ENCODE peak calls at places on chromosome 3, in eight cellular contexts. One of them, this sample, is unnamed.

GRCh38 chr3:59502806-59503205 is 453.0 kb upstream of the CFAP20DC start:
- DNase-seq in tibial nerve: no peak
- DNase-seq in stomach: no peak
- DNase-seq in PC-3: peak
- DNase-seq in cardiac fibroblast: peak
- DNase-seq in retinal pigment epithelial cell: peak
- DNase-seq in uterus: no peak
- DNase-seq in esophagus squamous epithelium: no peak
- DNase-seq in this sample: peak

GRCh38 chr3:195714380-195715011 is 6.3 kb upstream of the MUC20 start:
- DNase-seq in uterus: no peak
- DNase-seq in stomach: no peak
- DNase-seq in cardiac fibroblast: no peak
- DNase-seq in PC-3: no peak
- DNase-seq in esophagus squamous epithelium: no peak
- DNase-seq in retinal pigment epithelial cell: no peak
- DNase-seq in tibial nerve: no peak
- DNase-seq in this sample: no peak

GRCh38 chr3:21938267-21938681 is 187.3 kb upstream of the ZNF385D start:
- DNase-seq in PC-3: no peak
- DNase-seq in stomach: no peak
- DNase-seq in esophagus squamous epithelium: no peak
- DNase-seq in uterus: no peak
- DNase-seq in retinal pigment epithelial cell: no peak
- DNase-seq in cardiac fibroblast: no peak
- DNase-seq in tibial nerve: no peak
- DNase-seq in this sample: no peak

GRCh38 chr3:107846282-107846852 is 244.5 kb downstream of the CD47 start:
- DNase-seq in tibial nerve: peak
- DNase-seq in PC-3: peak
- DNase-seq in esophagus squamous epithelium: no peak
- DNase-seq in uterus: peak
- DNase-seq in stomach: peak
- DNase-seq in cardiac fibroblast: peak
- DNase-seq in retinal pigment epithelial cell: no peak
- DNase-seq in this sample: peak

GRCh38 chr3:109131276-109131675 is 5.2 kb upstream of the C3orf85 start:
- DNase-seq in esophagus squamous epithelium: no peak
- DNase-seq in PC-3: no peak
- DNase-seq in uterus: no peak
- DNase-seq in stomach: no peak
- DNase-seq in cardiac fibroblast: no peak
- DNase-seq in tibial nerve: no peak
- DNase-seq in retinal pigment epithelial cell: no peak
- DNase-seq in this sample: no peak

GRCh38 chr3:136141296-136141785 is 54.8 kb downstream of the MSL2 start:
- DNase-seq in cardiac fibroblast: no peak
- DNase-seq in PC-3: no peak
- DNase-seq in retinal pigment epithelial cell: no peak
- DNase-seq in stomach: no peak
- DNase-seq in tibial nerve: no peak
- DNase-seq in esophagus squamous epithelium: no peak
- DNase-seq in uterus: no peak
- DNase-seq in this sample: no peak

GRCh38 chr3:115862824-115863223 is 239.5 kb downstream of the GAP43 start:
- DNase-seq in retinal pigment epithelial cell: no peak
- DNase-seq in stomach: no peak
- DNase-seq in PC-3: no peak
- DNase-seq in tibial nerve: no peak
- DNase-seq in uterus: no peak
- DNase-seq in cardiac fibroblast: no peak
- DNase-seq in esophagus squamous epithelium: no peak
- DNase-seq in this sample: no peak

GRCh38 chr3:49352286-49352685 is 5.9 kb downstream of the GPX1 start:
- DNase-seq in esophagus squamous epithelium: no peak
- DNase-seq in tibial nerve: no peak
- DNase-seq in stomach: no peak
- DNase-seq in cardiac fibroblast: no peak
- DNase-seq in uterus: no peak
- DNase-seq in retinal pigment epithelial cell: no peak
- DNase-seq in PC-3: no peak
- DNase-seq in this sample: no peak

GRCh38 chr3:110138966-110139555 is 801.7 kb upstream of the DPPA4 start:
- DNase-seq in stomach: no peak
- DNase-seq in cardiac fibroblast: no peak
- DNase-seq in PC-3: no peak
- DNase-seq in esophagus squamous epithelium: no peak
- DNase-seq in retinal pigment epithelial cell: no peak
- DNase-seq in uterus: no peak
- DNase-seq in tibial nerve: no peak
- DNase-seq in this sample: no peak

GRCh38 chr3:177352424-177352823 is 155.1 kb upstream of the TBL1XR1 start:
- DNase-seq in stomach: no peak
- DNase-seq in cardiac fibroblast: no peak
- DNase-seq in retinal pigment epithelial cell: no peak
- DNase-seq in uterus: no peak
- DNase-seq in esophagus squamous epithelium: no peak
- DNase-seq in tibial nerve: no peak
- DNase-seq in PC-3: no peak
- DNase-seq in this sample: no peak

GRCh38 chr3:42229942-42230688 is 35.9 kb downstream of the CCK start:
- DNase-seq in esophagus squamous epithelium: no peak
- DNase-seq in PC-3: peak
- DNase-seq in stomach: no peak
- DNase-seq in retinal pigment epithelial cell: peak
- DNase-seq in tibial nerve: no peak
- DNase-seq in uterus: no peak
- DNase-seq in cardiac fibroblast: peak
- DNase-seq in this sample: peak

GRCh38 chr3:111481551-111481950 is 60.4 kb upstream of the CD96 start:
- DNase-seq in uterus: no peak
- DNase-seq in stomach: no peak
- DNase-seq in cardiac fibroblast: no peak
- DNase-seq in retinal pigment epithelial cell: no peak
- DNase-seq in PC-3: no peak
- DNase-seq in tibial nerve: no peak
- DNase-seq in esophagus squamous epithelium: no peak
- DNase-seq in this sample: no peak

GRCh38 chr3:57872606-57873005 is 116.5 kb downstream of the SLMAP start:
- DNase-seq in esophagus squamous epithelium: no peak
- DNase-seq in cardiac fibroblast: no peak
- DNase-seq in uterus: no peak
- DNase-seq in retinal pigment epithelial cell: no peak
- DNase-seq in tibial nerve: no peak
- DNase-seq in PC-3: no peak
- DNase-seq in stomach: no peak
- DNase-seq in this sample: no peak

GRCh38 chr3:119245778-119246177 is 5.1 kb upstream of the B4GALT4 start:
- DNase-seq in retinal pigment epithelial cell: no peak
- DNase-seq in tibial nerve: no peak
- DNase-seq in uterus: no peak
- DNase-seq in esophagus squamous epithelium: no peak
- DNase-seq in cardiac fibroblast: no peak
- DNase-seq in PC-3: no peak
- DNase-seq in stomach: peak
- DNase-seq in this sample: no peak

GRCh38 chr3:147431746-147432145 is 22.6 kb downstream of the ZIC1 start:
- DNase-seq in cardiac fibroblast: no peak
- DNase-seq in PC-3: no peak
- DNase-seq in retinal pigment epithelial cell: no peak
- DNase-seq in tibial nerve: no peak
- DNase-seq in uterus: no peak
- DNase-seq in esophagus squamous epithelium: no peak
- DNase-seq in stomach: no peak
- DNase-seq in this sample: no peak

GRCh38 chr3:99901200-99901926 is 83.7 kb downstream of the CMSS1 start:
- DNase-seq in tibial nerve: no peak
- DNase-seq in uterus: no peak
- DNase-seq in cardiac fibroblast: peak
- DNase-seq in PC-3: peak
- DNase-seq in esophagus squamous epithelium: no peak
- DNase-seq in retinal pigment epithelial cell: peak
- DNase-seq in stomach: no peak
- DNase-seq in this sample: peak

GRCh38 chr3:190697901-190698300 is 164.6 kb downstream of the GMNC start:
- DNase-seq in retinal pigment epithelial cell: no peak
- DNase-seq in stomach: no peak
- DNase-seq in esophagus squamous epithelium: no peak
- DNase-seq in PC-3: peak
- DNase-seq in tibial nerve: no peak
- DNase-seq in uterus: no peak
- DNase-seq in cardiac fibroblast: peak
- DNase-seq in this sample: peak

DNA sequence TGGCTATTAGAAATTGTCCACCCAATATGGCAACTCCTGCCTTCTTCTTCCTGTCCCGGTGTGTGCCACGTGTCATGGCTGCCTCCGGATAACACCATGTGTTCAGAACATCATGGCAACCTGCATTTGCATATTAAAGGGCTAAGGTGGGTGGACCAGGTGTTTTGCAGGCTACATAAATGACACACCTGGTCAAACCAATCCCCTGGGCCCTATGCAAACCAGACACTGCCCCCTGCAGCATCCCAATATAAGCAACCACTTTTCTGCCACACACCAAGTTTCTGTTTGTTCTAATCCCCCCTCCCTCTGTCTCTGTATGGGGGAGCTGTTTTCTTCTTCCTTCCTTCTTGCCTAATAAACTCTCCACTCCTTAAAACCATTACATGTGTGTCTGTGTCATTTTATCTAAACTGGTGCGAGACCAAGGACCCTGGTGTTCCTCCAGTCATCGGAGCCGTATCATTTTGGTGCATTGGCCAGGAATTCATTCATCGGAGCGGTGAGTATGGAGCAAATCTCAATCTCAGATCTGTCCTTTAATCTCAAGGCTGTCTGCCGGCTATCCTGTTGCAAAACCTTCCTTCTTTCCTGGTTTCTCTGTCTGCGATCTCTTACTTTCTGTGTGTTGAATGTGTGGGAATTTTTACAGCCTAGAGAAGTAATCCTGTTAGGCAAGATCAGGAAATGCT is 44.5 kb downstream of the NCEH1 start:
- DNase-seq in tibial nerve: no peak
- DNase-seq in PC-3: no peak
- DNase-seq in esophagus squamous epithelium: no peak
- DNase-seq in stomach: no peak
- DNase-seq in cardiac fibroblast: peak
- DNase-seq in uterus: no peak
- DNase-seq in retinal pigment epithelial cell: no peak
- DNase-seq in this sample: peak
- TF ChIP-seq CTCF in tibial nerve: no peak
- TF ChIP-seq CTCF in PC-3: no peak
- TF ChIP-seq CTCF in esophagus squamous epithelium: peak
- TF ChIP-seq CTCF in stomach: no peak
- TF ChIP-seq CTCF in cardiac fibroblast: peak
- TF ChIP-seq CTCF in uterus: no peak
- TF ChIP-seq CTCF in retinal pigment epithelial cell: peak
- TF ChIP-seq CTCF in this sample: no peak

GRCh38 chr3:160931474-160931873 is 173.7 kb downstream of the B3GALNT1 start:
- DNase-seq in retinal pigment epithelial cell: no peak
- DNase-seq in stomach: no peak
- DNase-seq in uterus: no peak
- DNase-seq in esophagus squamous epithelium: no peak
- DNase-seq in tibial nerve: no peak
- DNase-seq in PC-3: no peak
- DNase-seq in cardiac fibroblast: peak
- DNase-seq in this sample: no peak

GRCh38 chr3:160924776-160925175 is 168.7 kb downstream of the PPM1L start:
- DNase-seq in stomach: no peak
- DNase-seq in esophagus squamous epithelium: no peak
- DNase-seq in uterus: no peak
- DNase-seq in tibial nerve: no peak
- DNase-seq in retinal pigment epithelial cell: no peak
- DNase-seq in cardiac fibroblast: no peak
- DNase-seq in PC-3: no peak
- DNase-seq in this sample: no peak

GRCh38 chr3:160927620-160928019 is 171.6 kb downstream of the PPM1L start:
- DNase-seq in uterus: no peak
- DNase-seq in tibial nerve: no peak
- DNase-seq in esophagus squamous epithelium: no peak
- DNase-seq in retinal pigment epithelial cell: no peak
- DNase-seq in cardiac fibroblast: no peak
- DNase-seq in PC-3: no peak
- DNase-seq in stomach: no peak
- DNase-seq in this sample: no peak

GRCh38 chr3:160929595-160929994 is 173.6 kb downstream of the PPM1L start:
- DNase-seq in retinal pigment epithelial cell: no peak
- DNase-seq in PC-3: peak
- DNase-seq in uterus: no peak
- DNase-seq in tibial nerve: no peak
- DNase-seq in cardiac fibroblast: no peak
- DNase-seq in stomach: peak
- DNase-seq in esophagus squamous epithelium: no peak
- DNase-seq in this sample: peak

GRCh38 chr3:160928183-160928718 is 172.2 kb downstream of the PPM1L start:
- DNase-seq in uterus: no peak
- DNase-seq in cardiac fibroblast: no peak
- DNase-seq in stomach: no peak
- DNase-seq in tibial nerve: no peak
- DNase-seq in esophagus squamous epithelium: no peak
- DNase-seq in PC-3: peak
- DNase-seq in retinal pigment epithelial cell: no peak
- DNase-seq in this sample: peak
- TF ChIP-seq CTCF in uterus: no peak
- TF ChIP-seq CTCF in cardiac fibroblast: peak
- TF ChIP-seq CTCF in stomach: no peak
- TF ChIP-seq CTCF in tibial nerve: no peak
- TF ChIP-seq CTCF in esophagus squamous epithelium: peak
- TF ChIP-seq CTCF in PC-3: peak
- TF ChIP-seq CTCF in retinal pigment epithelial cell: no peak
- TF ChIP-seq CTCF in this sample: no peak

DNA sequence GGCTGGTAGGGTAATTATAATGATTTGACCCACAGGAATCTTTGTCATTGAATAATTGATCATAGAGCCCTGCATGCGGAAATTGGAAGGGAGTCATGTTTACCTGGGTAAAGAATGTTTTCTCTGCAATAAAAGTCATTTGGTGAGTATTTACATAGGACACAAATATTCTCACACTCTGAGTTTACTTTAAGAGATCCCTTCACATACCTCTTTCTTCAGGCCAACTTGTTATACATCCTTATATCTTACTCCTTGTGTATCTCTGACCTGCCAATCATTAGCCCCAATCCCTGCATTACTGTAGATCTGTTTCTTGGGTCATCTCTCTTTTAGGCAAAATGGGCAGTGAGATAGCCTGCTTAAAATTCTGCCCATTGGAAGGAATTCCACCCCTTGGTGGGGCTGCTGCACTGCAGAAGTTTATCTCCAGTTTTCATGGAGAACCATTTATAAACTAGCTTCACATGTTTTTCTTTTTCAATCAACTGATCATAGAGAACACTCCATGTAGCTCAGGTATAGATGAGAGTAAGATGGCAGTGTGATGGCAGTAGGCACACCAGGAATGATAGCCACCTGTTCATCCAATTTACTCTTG is 46.2 kb downstream of the ILDR1 start:
- DNase-seq in esophagus squamous epithelium: no peak
- DNase-seq in stomach: no peak
- DNase-seq in tibial nerve: no peak
- DNase-seq in cardiac fibroblast: peak
- DNase-seq in uterus: no peak
- DNase-seq in PC-3: peak
- DNase-seq in retinal pigment epithelial cell: no peak
- DNase-seq in this sample: no peak
- TF ChIP-seq CTCF in esophagus squamous epithelium: no peak
- TF ChIP-seq CTCF in stomach: no peak
- TF ChIP-seq CTCF in tibial nerve: no peak
- TF ChIP-seq CTCF in cardiac fibroblast: no peak
- TF ChIP-seq CTCF in uterus: no peak
- TF ChIP-seq CTCF in PC-3: peak
- TF ChIP-seq CTCF in retinal pigment epithelial cell: no peak
- TF ChIP-seq CTCF in this sample: no peak

GRCh38 chr3:180633722-180634121 is 31.8 kb downstream of the TTC14 start:
- DNase-seq in PC-3: no peak
- DNase-seq in uterus: no peak
- DNase-seq in tibial nerve: no peak
- DNase-seq in stomach: no peak
- DNase-seq in retinal pigment epithelial cell: no peak
- DNase-seq in cardiac fibroblast: no peak
- DNase-seq in esophagus squamous epithelium: no peak
- DNase-seq in this sample: peak
- TF ChIP-seq CTCF in PC-3: no peak
- TF ChIP-seq CTCF in uterus: no peak
- TF ChIP-seq CTCF in tibial nerve: no peak
- TF ChIP-seq CTCF in stomach: no peak
- TF ChIP-seq CTCF in retinal pigment epithelial cell: no peak
- TF ChIP-seq CTCF in cardiac fibroblast: no peak
- TF ChIP-seq CTCF in esophagus squamous epithelium: no peak
- TF ChIP-seq CTCF in this sample: no peak

This sample was measured in MCF 10A.